ENCODE peak calls at places on chromosome 16, in eight cellular contexts. D, U, R, X, N, L, Z and K are unnamed samples.

GRCh38 chr16:3513892-3514600 is 13.2 kb downstream of the CLUAP1 start:
- DNase-seq in X (no peak), L (no peak), U (no peak), Z (no peak), D (no peak), R (no peak), N (no peak), K (no peak)

GRCh38 chr16:68377667-68378420 is 67.0 kb downstream of the PRMT7 start:
- DNase-seq in N (no peak), D (no peak), U (no peak), L (peak; percentile 40), X (no peak), R (no peak), Z (peak; percentile 91), K (no peak)

GRCh38 chr16:74455619-74456289 is 34.5 kb upstream of the CLEC18B start:
- DNase-seq in X (no peak), R (no peak), L (no peak), D (no peak), U (no peak), Z (no peak), N (no peak), K (no peak)

GRCh38 chr16:69107311-69107962 is 2.0 kb downstream of the HAS3 start:
- DNase-seq in R (no peak), Z (no peak), D (no peak), N (peak; percentile 40), X (no peak), L (no peak), U (no peak), K (no peak)

GRCh38 chr16:84548971-84549844 is 44.7 kb upstream of the MEAK7 start:
- DNase-seq in R (no peak), L (no peak), Z (no peak), D (peak; percentile 56), X (no peak), N (no peak), U (no peak), K (peak; percentile 35)

GRCh38 chr16:16083421-16084156 is 134.2 kb downstream of the ABCC1 start:
- DNase-seq in D (peak; percentile 11), Z (no peak), R (no peak), U (no peak), L (no peak), X (no peak), N (no peak), K (peak; percentile 24)

GRCh38 chr16:66961065-66961744 is at the start of gene CES3:
- DNase-seq in X (peak; percentile 73), U (peak; percentile 57), D (peak; percentile 54), R (no peak), L (no peak), Z (peak; percentile 57), N (peak; percentile 88), K (peak; percentile 23)

GRCh38 chr16:48276102-48276501 is 28.8 kb upstream of the ABCC11 start:
- DNase-seq in N (no peak), Z (peak; percentile 45), X (no peak), U (no peak), R (no peak), L (peak; percentile 19), D (no peak), K (peak; percentile 35)

GRCh38 chr16:4410335-4411075 is 5.9 kb downstream of the CORO7 start:
- DNase-seq in D (no peak), X (no peak), N (no peak), L (peak; percentile 82), R (no peak), Z (no peak), U (peak; percentile 70), K (peak; percentile 69)

GRCh38 chr16:894841-895240 is 75.9 kb downstream of the LMF1 start:
- DNase-seq in R (no peak), U (no peak), D (no peak), X (no peak), L (no peak), Z (no peak), N (no peak), K (no peak)

GRCh38 chr16:82699711-82700495 is 73.1 kb downstream of the CDH13 start:
- DNase-seq in D (no peak), N (no peak), Z (no peak), L (peak; percentile 43), R (no peak), X (no peak), U (no peak), K (peak; percentile 48)

GRCh38 chr16:72021043-72021442 is 12.5 kb downstream of the DHODH start:
- DNase-seq in D (no peak), U (no peak), N (peak; percentile 49), R (no peak), L (no peak), X (no peak), Z (no peak), K (no peak)

GRCh38 chr16:89018605-89019158 is 41.7 kb upstream of the CBFA2T3 start:
- DNase-seq in D (no peak), L (no peak), U (no peak), R (no peak), X (no peak), Z (no peak), N (no peak), K (no peak)

GRCh38 chr16:29729116-29729521 is 16.7 kb downstream of the C16orf54 start:
- DNase-seq in N (peak; percentile 65), X (no peak), U (no peak), L (no peak), Z (peak; percentile 69), D (no peak), R (no peak), K (peak; percentile 71)